ENCODE peak calls at places on chromosomes 1 and 21, in seven cellular contexts. N is EL; Y is brain microvascular endothelial cell; A is NCI-H510A treated with DMSO at 0.1 percent for 48 hours; K is stimulated activated CD4-positive, alpha-beta T cell treated with anti-CD3 and anti-CD28 coated beads, Interleukin-15, amount 100 ng/mL, for 24 hours; P is effector CD4-positive, alpha-beta T cell; B is HT1080. C is an unnamed sample.

GRCh38 chr1:72280714-72281113 is 1.6 kb downstream of the NEGR1 start:
- DNase-seq in N (peak), Y (no peak), A (no peak), K (no peak), P (no peak), B (peak), C (no peak)

GRCh38 chr1:22877112-22877915 is 95.4 kb downstream of the LACTBL1 start:
- DNase-seq in N (no peak), Y (no peak), A (no peak), K (no peak), P (no peak), B (no peak), C (no peak)

GRCh38 chr1:230749150-230749549 is 2.0 kb downstream of the CAPN9 start:
- DNase-seq in N (no peak), Y (no peak), A (no peak), K (no peak), P (no peak), B (no peak), C (no peak)

GRCh38 chr1:61561666-61562065 is 163.3 kb downstream of the TM2D1 start:
- DNase-seq in N (no peak), Y (peak), A (no peak), K (no peak), P (no peak), B (peak), C (no peak)

GRCh38 chr1:61322769-61323168 is 240.4 kb downstream of the NFIA start:
- DNase-seq in N (no peak), Y (no peak), A (peak), K (no peak), P (no peak), B (no peak), C (peak)

GRCh38 chr1:229222081-229222480 is 48.8 kb upstream of the RAB4A start:
- DNase-seq in N (no peak), Y (no peak), A (no peak), K (no peak), P (no peak), B (no peak), C (no peak)

GRCh38 chr1:243718893-243719292 is 131.2 kb downstream of the AKT3 start:
- DNase-seq in N (peak), Y (no peak), A (no peak), K (no peak), P (no peak), B (peak), C (no peak)

GRCh38 chr1:156676820-156677615 is at the start of gene NES:
- DNase-seq in N (peak), Y (peak), A (no peak), K (no peak), P (no peak), B (no peak), C (no peak)

GRCh38 chr1:109314805-109315204 is 8.0 kb upstream of the MYBPHL start:
- DNase-seq in N (peak), Y (no peak), A (no peak), K (no peak), P (no peak), B (no peak), C (no peak)

GRCh38 chr1:172180886-172181285 is 239.6 kb upstream of the C1orf105 start:
- DNase-seq in N (peak), Y (peak), A (no peak), K (peak), P (peak), B (peak), C (peak)

GRCh38 chr1:66282343-66282852 is 251.6 kb upstream of the SGIP1 start:
- DNase-seq in N (peak), Y (peak), A (no peak), K (peak), P (peak), B (peak), C (peak)

GRCh38 chr1:67890862-67891261 is 57.6 kb upstream of the GNG12 start:
- DNase-seq in N (no peak), Y (no peak), A (no peak), K (no peak), P (no peak), B (no peak), C (no peak)

GRCh38 chr1:74468982-74469603 is 43.3 kb downstream of the LRRC53 start:
- DNase-seq in N (peak), Y (no peak), A (peak), K (no peak), P (no peak), B (peak), C (no peak)

GRCh38 chr1:203453616-203454015 is 22.0 kb upstream of the PRELP start:
- DNase-seq in N (no peak), Y (no peak), A (no peak), K (no peak), P (no peak), B (no peak), C (no peak)

GRCh38 chr1:204645251-204645650 is 40.3 kb downstream of the LRRN2 start:
- DNase-seq in N (no peak), Y (no peak), A (no peak), K (no peak), P (no peak), B (no peak), C (no peak)

GRCh38 chr1:25784575-25785051 is 15.4 kb upstream of the SELENON start:
- DNase-seq in N (peak), Y (peak), A (no peak), K (no peak), P (no peak), B (no peak), C (no peak)

GRCh38 chr1:236907205-236907604 is 97.0 kb downstream of the MT1HL1 start:
- DNase-seq in N (no peak), Y (no peak), A (no peak), K (no peak), P (no peak), B (no peak), C (no peak)

GRCh38 chr21:45405819-45406762 is 1.1 kb downstream of the COL18A1 start:
- DNase-seq in N (peak), Y (no peak), A (no peak), K (peak), P (no peak), B (no peak), C (peak)

GRCh38 chr1:229344937-229345684 is 2.3 kb upstream of the CCSAP start:
- DNase-seq in N (peak), Y (no peak), A (no peak), K (no peak), P (no peak), B (peak), C (no peak)

GRCh38 chr21:37380349-37381323 is 14.1 kb downstream of the DYRK1A start:
- DNase-seq in N (no peak), Y (no peak), A (peak), K (no peak), P (no peak), B (no peak), C (no peak)

GRCh38 chr1:184297244-184297750 is 89.5 kb upstream of the C1orf21 start:
- DNase-seq in N (no peak), Y (no peak), A (no peak), K (no peak), P (no peak), B (no peak), C (no peak)